ENCODE peak calls at places on chromosome 17, in four cellular contexts. Y, K, J and U are unnamed samples.

GRCh38 chr17:16304832-16305231 is 48.4 kb downstream of the CENPV start:
- DNase-seq in K (peak; percentile 63), Y (no peak), J (no peak), U (peak; percentile 26)

GRCh38 chr17:29212681-29213121 is 32.5 kb upstream of the MYO18A start:
- DNase-seq in J (no peak), K (peak; percentile 20), Y (no peak), U (no peak)

GRCh38 chr17:179066-179432 is 2.4 kb downstream of the DOC2B start:
- DNase-seq in J (no peak), K (no peak), Y (no peak), U (no peak)

GRCh38 chr17:45129426-45129939 is 2.8 kb downstream of the PLCD3 start:
- DNase-seq in Y (no peak), K (peak; percentile 89), J (no peak), U (no peak)

GRCh38 chr17:13106171-13106570 is 88.3 kb upstream of the ELAC2 start:
- DNase-seq in K (no peak), J (no peak), Y (no peak), U (no peak)

GRCh38 chr17:74450925-74451403 is 15.5 kb upstream of the CD300A start:
- DNase-seq in K (no peak), J (no peak), Y (no peak), U (no peak)

GRCh38 chr17:73551756-73552155 is 92.5 kb downstream of the SDK2 start:
- DNase-seq in K (no peak), Y (no peak), J (no peak), U (peak; percentile 45)

GRCh38 chr17:44137891-44138709 is 3.6 kb upstream of the HROB start:
- DNase-seq in K (peak; percentile 87), Y (no peak), J (peak; percentile 95), U (peak; percentile 60)

GRCh38 chr17:63455417-63455816 is 9.3 kb upstream of the CYB561 start:
- DNase-seq in K (no peak), J (no peak), Y (no peak), U (no peak)

GRCh38 chr17:77572851-77573250 is 385.7 kb upstream of the TNRC6C start:
- DNase-seq in K (no peak), J (no peak), Y (no peak), U (no peak)

GRCh38 chr17:7415784-7416183 is 4.3 kb upstream of the SPEM1 start:
- DNase-seq in Y (no peak), K (no peak), J (no peak), U (no peak)

GRCh38 chr17:1958134-1958881 is 66.8 kb downstream of the RTN4RL1 start:
- DNase-seq in Y (no peak), J (no peak), K (no peak), U (no peak)

DNA sequence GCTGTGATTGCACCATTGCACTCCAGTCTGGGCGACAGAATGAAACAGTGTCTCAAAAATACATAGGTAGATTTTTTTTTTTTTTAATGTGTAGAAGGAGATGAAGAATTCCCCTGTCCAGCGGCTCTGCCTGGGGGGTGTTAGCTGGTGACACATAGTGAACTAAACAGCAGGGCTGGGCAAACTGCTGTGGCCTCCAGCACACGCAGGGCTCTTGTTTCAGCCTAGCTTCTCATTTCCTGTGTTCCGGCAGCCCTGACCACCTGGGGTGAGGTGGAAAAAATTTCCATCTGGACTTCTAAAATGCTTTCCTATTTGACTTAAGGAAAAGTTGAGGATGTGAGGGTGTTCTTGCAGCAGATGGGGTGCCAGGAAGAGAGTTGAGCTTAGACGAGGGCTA is 33.3 kb upstream of the RGS9 start:
- DNase-seq in J (no peak), K (no peak), Y (no peak), U (no peak)
- TF ChIP-seq TCF7 in J (no peak), K (no peak), Y (no peak), U (no peak)

GRCh38 chr17:79473836-79474204 is 137.0 kb downstream of the RBFOX3 start:
- DNase-seq in J (no peak), Y (no peak), K (no peak), U (no peak)
- TF ChIP-seq MAX in J (no peak), Y (no peak), K (no peak), U (no peak)

DNA sequence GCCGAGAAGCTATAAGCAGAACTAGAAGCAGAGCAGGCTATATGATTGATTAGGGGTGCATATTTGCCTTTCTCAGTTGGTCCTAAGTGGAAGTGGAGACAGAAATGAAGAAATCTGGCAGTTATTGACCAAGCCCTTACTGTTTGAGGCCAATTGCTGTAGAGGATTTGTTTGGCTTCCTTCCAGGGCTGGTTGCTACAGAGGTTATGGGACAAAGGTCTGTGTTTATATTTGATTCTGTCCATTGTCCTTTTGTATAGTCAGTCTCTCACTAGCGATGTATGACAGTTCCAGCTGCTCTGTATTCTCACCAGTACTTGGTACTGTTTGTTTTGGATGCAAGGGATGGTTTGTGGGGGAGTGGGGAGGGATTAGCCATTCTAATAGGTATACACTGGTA is 7.3 kb upstream of the ALOX15 start:
- DNase-seq in J (no peak), K (peak; percentile 94), Y (no peak), U (no peak)
- TF ChIP-seq CBFB in J (no peak), K (no peak), Y (no peak), U (no peak)

GRCh38 chr17:46978489-46979022 is 497 bp downstream of the RPRML start:
- DNase-seq in Y (no peak), J (no peak), K (no peak), U (peak; percentile 35)
- TF ChIP-seq TCF7 in Y (no peak), J (no peak), K (no peak), U (no peak)